ENCODE peak calls at places on chromosomes 2 and 18, in nine cellular contexts. V is HCT116, W is neural progenitor cell, R is HepG2, C is K562, K is GM23248, U is mammary epithelial cell, J is astrocyte, A is kidney. O is an unnamed sample.

GRCh38 chr18:54358495-54358793 is 738 bp downstream of the C18orf54 start:
- DNase-seq in V (no peak), W (no peak), R (no peak), C (peak; percentile 34), K (peak; percentile 49), U (peak; percentile 24), J (no peak), A (peak; percentile 71), O (no peak)

GRCh38 chr18:41660654-41661053 is 294.4 kb upstream of the PIK3C3 start:
- DNase-seq in V (no peak), W (no peak), R (no peak), C (no peak), K (no peak), U (peak; percentile 29), J (peak; percentile 48), A (no peak), O (no peak)

GRCh38 chr2:9235388-9236344 is 29.1 kb downstream of the ASAP2 start:
- DNase-seq in V (no peak), W (no peak), R (peak; percentile 17), C (no peak), K (peak; percentile 64), U (peak; percentile 86), J (peak; percentile 74), A (peak; percentile 78), O (peak; percentile 17)

GRCh38 chr2:95274291-95275150 is at the start of gene PROM2:
- DNase-seq in V (peak; percentile 27), W (no peak), R (no peak), C (no peak), K (no peak), U (peak; percentile 84), J (no peak), A (peak; percentile 93), O (peak; percentile 68)

GRCh38 chr2:70086278-70086837 is 919 bp upstream of the PCBP1 start:
- DNase-seq in V (peak; percentile 61), W (peak; percentile 88), R (peak; percentile 96), C (peak; percentile 77), K (peak; percentile 93), U (peak; percentile 85), J (peak; percentile 79), A (peak; percentile 92), O (peak; percentile 92)

GRCh38 chr2:9234680-9235387 is 28.2 kb downstream of the ASAP2 start:
- DNase-seq in V (peak; percentile 86), W (no peak), R (peak; percentile 96), C (peak; percentile 61), K (peak; percentile 86), U (peak; percentile 98), J (peak; percentile 98), A (peak; percentile 79), O (peak; percentile 89)

GRCh38 chr2:14634885-14635871 is 2.7 kb downstream of the LRATD1 start:
- DNase-seq in V (no peak), W (peak; percentile 67), R (no peak), C (peak; percentile 54), K (peak; percentile 79), U (peak; percentile 89), J (peak; percentile 60), A (peak; percentile 92), O (peak; percentile 89)

GRCh38 chr2:15772681-15773080 is 167.7 kb upstream of the MYCN start:
- DNase-seq in V (no peak), W (no peak), R (no peak), C (no peak), K (no peak), U (no peak), J (no peak), A (no peak), O (no peak)

GRCh38 chr2:37666772-37667171 is 4.7 kb downstream of the CDC42EP3 start:
- DNase-seq in V (no peak), W (no peak), R (no peak), C (no peak), K (no peak), U (no peak), J (no peak), A (no peak), O (no peak)
- H3K4me1 ChIP-seq in V (peaks cover 7% of the 10 kb centered on the region), W (peaks cover 24% of the 10 kb centered on the region), R (peaks cover 7% of the 10 kb centered on the region), C (peaks cover 10% of the 10 kb centered on the region), K (peaks cover 47% of the 10 kb centered on the region), U (peaks cover 21% of the 10 kb centered on the region), J (peaks cover 43% of the 10 kb centered on the region), A (peaks cover 3% of the 10 kb centered on the region), O (peaks cover 11% of the 10 kb centered on the region)

GRCh38 chr18:55974521-55974920 is 386.5 kb upstream of the TCF4 start:
- DNase-seq in V (no peak), W (no peak), R (no peak), C (no peak), K (no peak), U (no peak), J (no peak), A (no peak), O (no peak)
- H3K9ac ChIP-seq in V (no peak overlapping the region), W (no peak overlapping the region), R (no peak overlapping the region), C (no peak overlapping the region), K (no peak overlapping the region), U (no peak overlapping the region), J (no peak overlapping the region), A (no peak overlapping the region), O (no peak overlapping the region)

DNA sequence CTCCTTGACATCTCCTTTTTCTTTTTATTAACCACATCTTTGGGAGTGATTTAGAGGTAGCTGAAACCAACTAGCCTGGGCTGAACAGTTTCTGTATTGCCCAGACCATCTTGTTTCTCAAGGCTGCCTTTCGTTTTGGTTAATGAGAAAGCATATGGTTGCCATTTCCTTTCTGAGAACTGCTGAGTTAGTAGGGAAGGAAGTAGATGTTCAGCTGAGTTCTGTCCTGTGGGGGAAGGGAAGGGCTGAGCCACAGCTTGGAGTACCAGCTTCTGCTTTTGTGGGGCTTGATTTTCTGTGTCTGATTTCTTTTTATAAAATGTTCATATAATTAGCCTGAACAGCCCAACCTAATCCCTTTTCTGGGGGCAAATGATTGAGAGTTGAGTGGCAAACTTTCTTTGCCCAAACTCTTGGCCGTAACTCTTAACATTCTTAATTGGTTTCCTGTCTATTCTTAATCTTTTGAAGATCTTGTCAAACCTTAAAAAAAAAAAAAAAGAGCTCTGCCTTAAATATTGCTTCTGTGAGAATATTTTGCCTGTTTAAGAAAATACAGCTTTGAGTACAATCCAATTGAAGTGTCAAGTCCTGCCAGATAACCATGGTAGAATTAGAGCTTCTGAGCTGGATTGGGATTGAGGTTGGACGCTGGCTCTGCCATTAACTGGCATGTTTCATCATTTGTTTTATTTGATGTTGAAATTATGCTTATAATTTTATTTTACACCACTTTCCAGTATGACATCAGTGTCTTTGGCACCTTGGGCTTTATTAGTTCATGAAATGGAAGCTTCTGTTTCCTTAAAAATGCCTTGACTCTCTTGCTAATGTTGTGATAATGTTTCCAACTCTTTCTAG is 1.9 kb upstream of the NABP1 start:
- DNase-seq in V (no peak), W (no peak), R (no peak), C (peak; percentile 76), K (no peak), U (no peak), J (no peak), A (peak; percentile 55), O (no peak)
- H3K27ac ChIP-seq in V (no peak overlapping the region), W (no peak overlapping the region), R (no peak overlapping the region), C (peak overlapping the region; percentile 89), K (peak overlapping the region; percentile 100), U (no peak overlapping the region), J (no peak overlapping the region), A (peak overlapping the region; percentile 90), O (no peak overlapping the region)

GRCh38 chr2:177254433-177255226 is 9.9 kb downstream of the NFE2L2 start:
- DNase-seq in V (peak; percentile 60), W (peak; percentile 86), R (peak; percentile 76), C (peak; percentile 93), K (peak; percentile 37), U (no peak), J (no peak), A (no peak), O (peak; percentile 61)
- H3K4me1 ChIP-seq in V (peaks cover 50% of the 10 kb centered on the region), W (peaks cover 10% of the 10 kb centered on the region), R (peaks cover 100% of the 10 kb centered on the region), C (peaks cover 35% of the 10 kb centered on the region), K (peaks cover 39% of the 10 kb centered on the region), U (peaks cover 58% of the 10 kb centered on the region), J (peaks cover 22% of the 10 kb centered on the region), A (peaks cover 60% of the 10 kb centered on the region), O (peaks cover 24% of the 10 kb centered on the region)

DNA sequence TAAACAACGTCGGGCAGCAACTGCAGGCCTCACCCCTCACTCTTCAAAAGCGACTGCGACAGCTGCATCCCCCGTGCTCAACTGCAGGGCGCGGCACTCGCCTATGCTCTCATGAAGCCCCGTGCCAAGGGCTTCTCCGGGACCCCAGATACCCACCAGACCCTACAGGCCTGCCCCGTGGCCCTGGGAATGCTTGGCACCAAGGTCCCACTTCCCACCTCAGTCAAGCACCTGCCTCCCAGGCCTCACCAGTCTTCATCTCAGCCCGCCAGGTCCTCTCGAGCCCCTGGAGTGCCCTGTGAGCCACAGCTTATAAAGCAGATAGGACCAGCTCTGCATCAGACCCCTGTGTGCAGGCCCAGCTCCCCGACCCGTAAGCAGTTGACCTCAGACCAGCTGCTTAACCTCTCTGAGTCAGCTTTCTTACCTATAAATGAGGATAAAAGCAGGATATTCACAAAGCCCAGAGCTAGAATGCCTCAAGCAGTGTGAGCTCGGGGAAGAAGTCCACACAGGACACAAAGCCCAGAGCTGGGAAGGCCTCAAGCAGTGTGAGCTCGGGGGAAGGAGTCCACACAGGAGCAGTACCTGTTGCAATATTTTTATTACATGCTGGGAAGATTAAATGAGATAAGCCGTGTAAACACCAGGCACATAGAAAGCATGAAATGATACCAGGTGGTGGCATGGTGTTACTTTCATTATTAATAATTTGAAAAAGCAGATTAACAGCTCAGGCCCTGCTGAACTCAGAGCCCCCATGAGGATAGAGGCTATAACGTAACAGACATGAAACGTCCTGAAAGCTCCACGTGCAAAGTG is 96.9 kb downstream of the HDAC4 start:
- DNase-seq in V (no peak), W (peak; percentile 32), R (no peak), C (no peak), K (no peak), U (no peak), J (no peak), A (peak; percentile 65), O (no peak)
- H3K9ac ChIP-seq in V (no peak overlapping the region), W (no peak overlapping the region), R (no peak overlapping the region), C (peak overlapping the region; percentile 28), K (no peak overlapping the region), U (no peak overlapping the region), J (no peak overlapping the region), A (no peak overlapping the region), O (no peak overlapping the region)

GRCh38 chr2:218405365-218406208 is 5.9 kb downstream of the CTDSP1 start:
- DNase-seq in V (no peak), W (peak; percentile 34), R (no peak), C (peak; percentile 34), K (no peak), U (no peak), J (no peak), A (peak; percentile 85), O (no peak)

GRCh38 chr2:218402491-218402901 is 2.8 kb downstream of the CTDSP1 start:
- DNase-seq in V (no peak), W (no peak), R (no peak), C (no peak), K (no peak), U (no peak), J (no peak), A (peak; percentile 75), O (no peak)

GRCh38 chr2:218402911-218403411 is 3.3 kb downstream of the CTDSP1 start:
- DNase-seq in V (no peak), W (no peak), R (no peak), C (no peak), K (no peak), U (no peak), J (no peak), A (peak; percentile 82), O (no peak)

GRCh38 chr2:218404351-218405145 is 4.9 kb downstream of the CTDSP1 start:
- DNase-seq in V (no peak), W (peak; percentile 1), R (no peak), C (no peak), K (peak; percentile 52), U (no peak), J (no peak), A (peak; percentile 81), O (no peak)

GRCh38 chr2:218403810-218404209 is 4.1 kb downstream of the CTDSP1 start:
- DNase-seq in V (no peak), W (no peak), R (no peak), C (no peak), K (no peak), U (no peak), J (no peak), A (no peak), O (no peak)
- H3K27ac ChIP-seq in V (no peak overlapping the region), W (no peak overlapping the region), R (peak overlapping the region; percentile 79), C (peak overlapping the region; percentile 33), K (no peak overlapping the region), U (no peak overlapping the region), J (no peak overlapping the region), A (no peak overlapping the region), O (no peak overlapping the region)